ENCODE peak calls at places on chromosomes 6 and 20, in four cellular contexts. F is stimulated activated CD8-positive, alpha-beta memory T cell treated with anti-CD3 and anti-CD28 coated beads, Interleukin-15, amount 100 ng/mL, for 24 hours; T is M059J; K is uterus. Q is an unnamed sample.
A peak's percentile ranks its signal among the peaks of the same experiment; 100 is the strongest.

GRCh38 chr6:37171141-37171969 is 1.4 kb downstream of the PIM1 start:
- DNase-seq in F (no peak), T (peak; percentile 78), K (peak; percentile 60), Q (peak; percentile 55)

GRCh38 chr6:165468361-165468760 is 159.0 kb upstream of the C6orf118 start:
- DNase-seq in F (no peak), T (no peak), K (no peak), Q (no peak)

GRCh38 chr6:34174846-34175399 is 29.0 kb upstream of the GRM4 start:
- DNase-seq in F (no peak), T (no peak), K (no peak), Q (no peak)

GRCh38 chr6:28212510-28213212 is 12.4 kb upstream of the ZSCAN9 start:
- DNase-seq in F (peak; percentile 52), T (peak; percentile 90), K (no peak), Q (peak; percentile 49)

GRCh38 chr6:113936093-113936934 is 34.6 kb downstream of the HDAC2 start:
- DNase-seq in F (no peak), T (peak; percentile 75), K (no peak), Q (no peak)

GRCh38 chr20:23059831-23060230 is 10.4 kb upstream of the THBD start:
- DNase-seq in F (no peak), T (peak; percentile 42), K (no peak), Q (no peak)

GRCh38 chr6:166168616-166169548 is 1.2 kb upstream of the TBXT start:
- DNase-seq in F (no peak), T (no peak), K (no peak), Q (no peak)

GRCh38 chr6:3294921-3295871 is 36.4 kb downstream of the PSMG4 start:
- DNase-seq in F (no peak), T (no peak), K (peak; percentile 17), Q (peak; percentile 36)

GRCh38 chr6:111978826-111979225 is 75.1 kb upstream of the CCN6 start:
- DNase-seq in F (no peak), T (peak; percentile 24), K (no peak), Q (no peak)

GRCh38 chr20:18005170-18005989 is 36.6 kb downstream of the MGME1 start:
- DNase-seq in F (no peak), T (peak; percentile 27), K (no peak), Q (no peak)

GRCh38 chr6:12606616-12607015 is 110.0 kb upstream of the PHACTR1 start:
- DNase-seq in F (no peak), T (no peak), K (no peak), Q (no peak)

GRCh38 chr6:143158113-143158581 is 97.5 kb downstream of the AIG1 start:
- DNase-seq in F (no peak), T (peak; percentile 78), K (no peak), Q (no peak)

GRCh38 chr6:12504325-12504966 is 212.1 kb upstream of the PHACTR1 start:
- DNase-seq in F (no peak), T (no peak), K (no peak), Q (no peak)

GRCh38 chr20:32941155-32941885 is 62.9 kb downstream of the SUN5 start:
- DNase-seq in F (no peak), T (no peak), K (no peak), Q (no peak)

GRCh38 chr20:51631011-51631950 is 88.8 kb upstream of the NFATC2 start:
- DNase-seq in F (no peak), T (peak; percentile 99), K (peak; percentile 93), Q (peak; percentile 80)

GRCh38 chr20:385448-385847 is 4.9 kb downstream of the TRIB3 start:
- DNase-seq in F (no peak), T (no peak), K (no peak), Q (no peak)

GRCh38 chr6:101259446-101259845 is 134.1 kb upstream of the GRIK2 start:
- DNase-seq in F (no peak), T (peak; percentile 1), K (no peak), Q (no peak)

GRCh38 chr6:84728602-84729001 is 35.8 kb downstream of the TBX18 start:
- DNase-seq in F (no peak), T (peak; percentile 19), K (no peak), Q (no peak)

GRCh38 chr6:133501675-133502275 is 260.6 kb downstream of the EYA4 start:
- DNase-seq in F (no peak), T (peak; percentile 4), K (no peak), Q (no peak)

GRCh38 chr20:31974975-31975481 is 7.1 kb downstream of the XKR7 start:
- DNase-seq in F (no peak), T (no peak), K (no peak), Q (no peak)

GRCh38 chr20:55097621-55098020 is 622.2 kb downstream of the DOK5 start:
- DNase-seq in F (no peak), T (no peak), K (no peak), Q (no peak)

GRCh38 chr6:39075010-39075738 is 26.6 kb downstream of the GLP1R start:
- DNase-seq in F (no peak), T (no peak), K (no peak), Q (no peak)

GRCh38 chr6:4804095-4804494 is 27.9 kb downstream of the CDYL start:
- DNase-seq in F (no peak), T (peak; percentile 98), K (no peak), Q (no peak)

GRCh38 chr6:136344420-136344819 is 54.8 kb upstream of the BCLAF1 start:
- DNase-seq in F (no peak), T (peak; percentile 7), K (no peak), Q (no peak)

GRCh38 chr6:42021847-42022754 is 28.2 kb upstream of the TAF8 start:
- DNase-seq in F (no peak), T (no peak), K (no peak), Q (no peak)

GRCh38 chr6:43746613-43747101 is 23.4 kb upstream of the VEGFA start:
- DNase-seq in F (no peak), T (no peak), K (no peak), Q (peak; percentile 34)

GRCh38 chr6:42451146-42451594 is 556 bp downstream of the TRERF1 start:
- DNase-seq in F (no peak), T (no peak), K (no peak), Q (no peak)

GRCh38 chr6:15518878-15519277 is 143.9 kb downstream of the DTNBP1 start:
- DNase-seq in F (no peak), T (no peak), K (no peak), Q (no peak)

GRCh38 chr6:39388526-39389371 is 66.2 kb upstream of the KCNK16 start:
- DNase-seq in F (no peak), T (no peak), K (no peak), Q (no peak)

GRCh38 chr6:144797881-144798589 is 512.9 kb downstream of the UTRN start:
- DNase-seq in F (no peak), T (peak; percentile 87), K (no peak), Q (no peak)

GRCh38 chr6:150905769-150906168 is 40.3 kb downstream of the MTHFD1L start:
- DNase-seq in F (no peak), T (no peak), K (no peak), Q (no peak)

GRCh38 chr20:5072756-5073153 is 47.0 kb downstream of the PCNA start:
- DNase-seq in F (no peak), T (no peak), K (no peak), Q (no peak)

Q was measured in breast epithelium.